ENCODE peak calls at places on chromosomes 11 and 22, in nine cellular contexts. T, K, X, C, M, G, I, Q and E are unnamed samples.

GRCh38 chr22:25282346-25282670 is 62.9 kb downstream of the CRYBB2 start:
- DNase-seq in T (no peak), I (no peak), M (no peak), X (no peak), Q (no peak), K (no peak), G (no peak), C (no peak), E (no peak)

GRCh38 chr11:196786-197731 is 4.2 kb downstream of the SCGB1C1 start:
- DNase-seq in X (no peak), M (no peak), Q (no peak), C (no peak), G (no peak), I (no peak), T (no peak), K (no peak), E (no peak)

GRCh38 chr11:33944693-33945424 is 53.0 kb upstream of the LMO2 start:
- DNase-seq in T (no peak), I (no peak), C (no peak), Q (no peak), G (no peak), X (no peak), M (no peak), K (no peak), E (no peak)

GRCh38 chr11:72430743-72431570 is 3.4 kb downstream of the CLPB start:
- DNase-seq in G (peak; percentile 65), X (no peak), Q (no peak), I (no peak), C (no peak), K (peak; percentile 74), T (peak; percentile 44), M (peak; percentile 8), E (peak; percentile 61)

GRCh38 chr11:46159694-46160093 is 38.4 kb upstream of the PHF21A start:
- DNase-seq in M (no peak), G (no peak), K (no peak), T (no peak), X (no peak), Q (no peak), I (no peak), C (no peak), E (no peak)

GRCh38 chr11:14331476-14332136 is 27.4 kb downstream of the RRAS2 start:
- DNase-seq in K (no peak), X (no peak), T (no peak), C (no peak), Q (no peak), G (no peak), I (no peak), M (no peak), E (no peak)

GRCh38 chr11:97620012-97620411 is 1230.2 kb downstream of the JRKL start:
- DNase-seq in M (no peak), I (no peak), X (no peak), G (no peak), K (no peak), T (no peak), Q (no peak), C (no peak), E (no peak)

GRCh38 chr11:3622521-3622920 is 19.3 kb downstream of the ART5 start:
- DNase-seq in T (no peak), K (no peak), M (no peak), Q (no peak), G (no peak), I (no peak), X (no peak), C (no peak), E (no peak)

GRCh38 chr11:63165710-63166310 is 21.8 kb upstream of the SLC22A24 start:
- DNase-seq in X (no peak), K (no peak), M (no peak), T (no peak), Q (no peak), I (no peak), C (no peak), G (no peak), E (no peak)

GRCh38 chr22:49583341-49583740 is 244.3 kb downstream of the BRD1 start:
- DNase-seq in C (no peak), T (no peak), Q (no peak), K (no peak), G (no peak), I (no peak), M (no peak), X (no peak), E (no peak)

GRCh38 chr11:6911378-6911777 is 9.4 kb upstream of the OR2D3 start:
- DNase-seq in M (no peak), I (no peak), K (no peak), G (no peak), X (no peak), T (no peak), C (no peak), Q (no peak), E (no peak)

GRCh38 chr11:76197332-76197731 is 9.0 kb downstream of the WNT11 start:
- DNase-seq in X (no peak), Q (no peak), K (no peak), C (no peak), G (no peak), M (no peak), T (no peak), I (no peak), E (no peak)

GRCh38 chr11:93028959-93029536 is 59.6 kb downstream of the MTNR1B start:
- DNase-seq in K (no peak), C (no peak), T (no peak), I (no peak), G (no peak), M (no peak), Q (no peak), X (no peak), E (no peak)

GRCh38 chr11:19714093-19714386 is 1.4 kb downstream of the NAV2 start:
- DNase-seq in I (no peak), G (no peak), X (no peak), T (no peak), K (no peak), C (no peak), Q (no peak), M (no peak), E (no peak)

GRCh38 chr11:79400717-79401330 is 40.0 kb downstream of the TENM4 start:
- DNase-seq in G (no peak), I (no peak), C (no peak), X (no peak), M (peak; percentile 0), T (peak; percentile 33), Q (no peak), K (no peak), E (no peak)

GRCh38 chr11:105611414-105611813 is 1.5 kb downstream of the GRIA4 start:
- DNase-seq in K (no peak), G (peak; percentile 72), Q (no peak), X (no peak), M (no peak), I (no peak), C (no peak), T (no peak), E (no peak)

GRCh38 chr11:98453378-98453777 is 567.4 kb upstream of the CNTN5 start:
- DNase-seq in C (no peak), X (no peak), T (no peak), Q (no peak), I (no peak), M (no peak), K (no peak), G (no peak), E (no peak)

GRCh38 chr11:27183672-27184457 is 143.2 kb downstream of the BBOX1 start:
- DNase-seq in Q (peak; percentile 61), C (no peak), I (no peak), K (peak; percentile 33), M (no peak), T (peak; percentile 43), X (no peak), G (peak; percentile 52), E (peak; percentile 6)

GRCh38 chr11:13338437-13339069 is 61.0 kb downstream of the BMAL1 start:
- DNase-seq in M (no peak), K (no peak), Q (no peak), T (no peak), G (no peak), C (no peak), I (no peak), X (no peak), E (no peak)

GRCh38 chr11:34830648-34831047 is 85.5 kb downstream of the APIP start:
- DNase-seq in C (no peak), T (peak; percentile 66), I (no peak), G (no peak), X (no peak), Q (no peak), K (no peak), M (no peak), E (no peak)

GRCh38 chr22:44894321-44894720 is 115.5 kb downstream of the PHF21B start:
- DNase-seq in X (no peak), I (no peak), C (no peak), T (no peak), G (no peak), K (no peak), Q (no peak), M (no peak), E (no peak)

GRCh38 chr11:35216962-35217667 is 78.1 kb downstream of the CD44 start:
- DNase-seq in X (no peak), G (no peak), Q (no peak), K (no peak), M (no peak), I (no peak), T (no peak), C (no peak), E (no peak)

GRCh38 chr22:48927591-48927990 is 900.1 kb downstream of the BRD1 start:
- DNase-seq in Q (no peak), G (no peak), K (no peak), X (peak; percentile 0), I (no peak), C (no peak), M (no peak), T (no peak), E (no peak)

GRCh38 chr11:21263026-21263425 is 593.6 kb downstream of the NELL1 start:
- DNase-seq in X (no peak), Q (no peak), C (no peak), M (no peak), G (no peak), K (no peak), I (no peak), T (no peak), E (no peak)

GRCh38 chr11:129322941-129323340 is 52.7 kb upstream of the BARX2 start:
- DNase-seq in G (no peak), T (no peak), C (no peak), Q (no peak), I (no peak), K (no peak), X (no peak), M (no peak), E (no peak)

GRCh38 chr11:87290304-87290922 is 252.7 kb downstream of the TMEM135 start:
- DNase-seq in I (no peak), X (no peak), K (peak; percentile 57), G (peak; percentile 52), T (no peak), C (peak; percentile 23), Q (peak; percentile 63), M (no peak), E (peak; percentile 66)

GRCh38 chr11:83194284-83195175 is 1.0 kb downstream of the ANKRD42 start:
- DNase-seq in G (no peak), T (peak; percentile 72), I (peak; percentile 37), Q (peak; percentile 28), X (peak; percentile 87), C (peak; percentile 36), M (no peak), K (peak; percentile 72), E (peak; percentile 88)

GRCh38 chr11:9662273-9662672 is 1.6 kb upstream of the SWAP70 start:
- DNase-seq in Q (no peak), K (peak; percentile 66), G (no peak), X (no peak), T (peak; percentile 33), M (no peak), C (no peak), I (no peak), E (no peak)

GRCh38 chr11:129090056-129090455 is 102.1 kb downstream of the ARHGAP32 start:
- DNase-seq in T (no peak), X (no peak), C (no peak), K (no peak), M (no peak), G (no peak), Q (no peak), I (no peak), E (no peak)

GRCh38 chr11:83545494-83545893 is 259.3 kb upstream of the CCDC90B start:
- DNase-seq in I (no peak), M (no peak), X (no peak), Q (no peak), K (no peak), G (no peak), C (no peak), T (no peak), E (no peak)

GRCh38 chr11:4072668-4073285 is 21.8 kb upstream of the RRM1 start:
- DNase-seq in I (no peak), K (peak; percentile 79), Q (peak; percentile 74), M (peak; percentile 24), G (peak; percentile 72), X (peak; percentile 75), C (peak; percentile 21), T (no peak), E (peak; percentile 66)